ENCODE peak calls at places on chromosomes 13 and 19, in seven cellular contexts. One of them, this sample, is unnamed.

GRCh38 chr13:107373551-107373950 is 805.6 kb upstream of the ARGLU1 start:
- DNase-seq in dorsolateral prefrontal cortex: no peak
- DNase-seq in endothelial cell: no peak
- DNase-seq in activated naive CD8-positive, alpha-beta T cell treated with anti-CD3 and anti-CD28 coated beads, Interleukin-2, amount 50 U/mL, for 24 hours: no peak
- DNase-seq in progenitor cell of endocrine pancreas: no peak
- DNase-seq in stimulated activated CD8-positive, alpha-beta memory T cell treated with anti-CD3 and anti-CD28 coated beads, Interleukin-7, amount 100 ng/mL, for 1 hour: no peak
- DNase-seq in CD4-positive, alpha-beta T cell: no peak
- DNase-seq in this sample: no peak

GRCh38 chr13:105442941-105443340 is 1092.5 kb downstream of the EFNB2 start:
- DNase-seq in CD4-positive, alpha-beta T cell: no peak
- DNase-seq in activated naive CD8-positive, alpha-beta T cell treated with anti-CD3 and anti-CD28 coated beads, Interleukin-2, amount 50 U/mL, for 24 hours: no peak
- DNase-seq in stimulated activated CD8-positive, alpha-beta memory T cell treated with anti-CD3 and anti-CD28 coated beads, Interleukin-7, amount 100 ng/mL, for 1 hour: no peak
- DNase-seq in endothelial cell: no peak
- DNase-seq in dorsolateral prefrontal cortex: no peak
- DNase-seq in progenitor cell of endocrine pancreas: no peak
- DNase-seq in this sample: no peak

GRCh38 chr13:51341804-51342203 is 2.3 kb downstream of the SERPINE3 start:
- DNase-seq in activated naive CD8-positive, alpha-beta T cell treated with anti-CD3 and anti-CD28 coated beads, Interleukin-2, amount 50 U/mL, for 24 hours: no peak
- DNase-seq in stimulated activated CD8-positive, alpha-beta memory T cell treated with anti-CD3 and anti-CD28 coated beads, Interleukin-7, amount 100 ng/mL, for 1 hour: no peak
- DNase-seq in progenitor cell of endocrine pancreas: no peak
- DNase-seq in CD4-positive, alpha-beta T cell: no peak
- DNase-seq in endothelial cell: no peak
- DNase-seq in dorsolateral prefrontal cortex: no peak
- DNase-seq in this sample: no peak

GRCh38 chr13:47549219-47549752 is 451.8 kb downstream of the SUCLA2 start:
- DNase-seq in progenitor cell of endocrine pancreas: no peak
- DNase-seq in dorsolateral prefrontal cortex: no peak
- DNase-seq in endothelial cell: no peak
- DNase-seq in activated naive CD8-positive, alpha-beta T cell treated with anti-CD3 and anti-CD28 coated beads, Interleukin-2, amount 50 U/mL, for 24 hours: no peak
- DNase-seq in stimulated activated CD8-positive, alpha-beta memory T cell treated with anti-CD3 and anti-CD28 coated beads, Interleukin-7, amount 100 ng/mL, for 1 hour: no peak
- DNase-seq in CD4-positive, alpha-beta T cell: no peak
- DNase-seq in this sample: no peak

GRCh38 chr19:7975037-7975436 is 30.4 kb downstream of the ELAVL1 start:
- DNase-seq in dorsolateral prefrontal cortex: peak; percentile 90
- DNase-seq in stimulated activated CD8-positive, alpha-beta memory T cell treated with anti-CD3 and anti-CD28 coated beads, Interleukin-7, amount 100 ng/mL, for 1 hour: no peak
- DNase-seq in CD4-positive, alpha-beta T cell: no peak
- DNase-seq in endothelial cell: no peak
- DNase-seq in progenitor cell of endocrine pancreas: no peak
- DNase-seq in activated naive CD8-positive, alpha-beta T cell treated with anti-CD3 and anti-CD28 coated beads, Interleukin-2, amount 50 U/mL, for 24 hours: no peak
- DNase-seq in this sample: no peak

GRCh38 chr13:73610799-73611592 is 523.2 kb downstream of the KLF12 start:
- DNase-seq in endothelial cell: no peak
- DNase-seq in CD4-positive, alpha-beta T cell: no peak
- DNase-seq in progenitor cell of endocrine pancreas: no peak
- DNase-seq in dorsolateral prefrontal cortex: no peak
- DNase-seq in stimulated activated CD8-positive, alpha-beta memory T cell treated with anti-CD3 and anti-CD28 coated beads, Interleukin-7, amount 100 ng/mL, for 1 hour: no peak
- DNase-seq in activated naive CD8-positive, alpha-beta T cell treated with anti-CD3 and anti-CD28 coated beads, Interleukin-2, amount 50 U/mL, for 24 hours: no peak
- DNase-seq in this sample: no peak

GRCh38 chr13:41459754-41460111 is 2.4 kb downstream of the RGCC start:
- DNase-seq in endothelial cell: no peak
- DNase-seq in dorsolateral prefrontal cortex: no peak
- DNase-seq in activated naive CD8-positive, alpha-beta T cell treated with anti-CD3 and anti-CD28 coated beads, Interleukin-2, amount 50 U/mL, for 24 hours: peak; percentile 29
- DNase-seq in CD4-positive, alpha-beta T cell: no peak
- DNase-seq in stimulated activated CD8-positive, alpha-beta memory T cell treated with anti-CD3 and anti-CD28 coated beads, Interleukin-7, amount 100 ng/mL, for 1 hour: no peak
- DNase-seq in progenitor cell of endocrine pancreas: no peak
- DNase-seq in this sample: no peak

GRCh38 chr13:34372581-34372980 is 554.6 kb downstream of the RFC3 start:
- DNase-seq in progenitor cell of endocrine pancreas: no peak
- DNase-seq in dorsolateral prefrontal cortex: no peak
- DNase-seq in stimulated activated CD8-positive, alpha-beta memory T cell treated with anti-CD3 and anti-CD28 coated beads, Interleukin-7, amount 100 ng/mL, for 1 hour: no peak
- DNase-seq in CD4-positive, alpha-beta T cell: no peak
- DNase-seq in endothelial cell: no peak
- DNase-seq in activated naive CD8-positive, alpha-beta T cell treated with anti-CD3 and anti-CD28 coated beads, Interleukin-2, amount 50 U/mL, for 24 hours: no peak
- DNase-seq in this sample: no peak

GRCh38 chr13:72565893-72566292 is 161.5 kb downstream of the MZT1 start:
- DNase-seq in CD4-positive, alpha-beta T cell: no peak
- DNase-seq in dorsolateral prefrontal cortex: no peak
- DNase-seq in activated naive CD8-positive, alpha-beta T cell treated with anti-CD3 and anti-CD28 coated beads, Interleukin-2, amount 50 U/mL, for 24 hours: no peak
- DNase-seq in endothelial cell: no peak
- DNase-seq in progenitor cell of endocrine pancreas: no peak
- DNase-seq in stimulated activated CD8-positive, alpha-beta memory T cell treated with anti-CD3 and anti-CD28 coated beads, Interleukin-7, amount 100 ng/mL, for 1 hour: no peak
- DNase-seq in this sample: peak; percentile 51

GRCh38 chr19:44820648-44821609 is 12.0 kb downstream of the BCAM start:
- DNase-seq in endothelial cell: no peak
- DNase-seq in stimulated activated CD8-positive, alpha-beta memory T cell treated with anti-CD3 and anti-CD28 coated beads, Interleukin-7, amount 100 ng/mL, for 1 hour: no peak
- DNase-seq in activated naive CD8-positive, alpha-beta T cell treated with anti-CD3 and anti-CD28 coated beads, Interleukin-2, amount 50 U/mL, for 24 hours: no peak
- DNase-seq in CD4-positive, alpha-beta T cell: no peak
- DNase-seq in progenitor cell of endocrine pancreas: no peak
- DNase-seq in dorsolateral prefrontal cortex: no peak
- DNase-seq in this sample: no peak

GRCh38 chr13:44140146-44140545 is 233.5 kb upstream of the SERP2 start:
- DNase-seq in dorsolateral prefrontal cortex: no peak
- DNase-seq in CD4-positive, alpha-beta T cell: no peak
- DNase-seq in stimulated activated CD8-positive, alpha-beta memory T cell treated with anti-CD3 and anti-CD28 coated beads, Interleukin-7, amount 100 ng/mL, for 1 hour: no peak
- DNase-seq in progenitor cell of endocrine pancreas: no peak
- DNase-seq in endothelial cell: no peak
- DNase-seq in activated naive CD8-positive, alpha-beta T cell treated with anti-CD3 and anti-CD28 coated beads, Interleukin-2, amount 50 U/mL, for 24 hours: no peak
- DNase-seq in this sample: no peak